ENCODE peak calls at places on chromosomes 11 and 22, in six cellular contexts. One of them, this sample, is unnamed.

GRCh38 chr11:10688401-10688800 is 5.2 kb downstream of the IRAG1 start:
- DNase-seq in left lung: no peak
- DNase-seq in astrocyte of the spinal cord: peak; percentile 18
- DNase-seq in HCT116: peak; percentile 45
- DNase-seq in MM.1S: no peak
- DNase-seq in PC-9: no peak
- DNase-seq in this sample: no peak

GRCh38 chr11:36744375-36745168 is 146.5 kb upstream of the RAG2 start:
- DNase-seq in left lung: peak; percentile 81
- DNase-seq in astrocyte of the spinal cord: peak; percentile 60
- DNase-seq in HCT116: peak; percentile 46
- DNase-seq in MM.1S: peak; percentile 52
- DNase-seq in PC-9: peak; percentile 30
- DNase-seq in this sample: peak; percentile 37

GRCh38 chr11:35992551-35992950 is 48.7 kb downstream of the LDLRAD3 start:
- DNase-seq in left lung: no peak
- DNase-seq in astrocyte of the spinal cord: no peak
- DNase-seq in HCT116: no peak
- DNase-seq in MM.1S: no peak
- DNase-seq in PC-9: no peak
- DNase-seq in this sample: no peak

GRCh38 chr22:48565901-48566501 is 1261.7 kb downstream of the BRD1 start:
- DNase-seq in left lung: no peak
- DNase-seq in astrocyte of the spinal cord: no peak
- DNase-seq in HCT116: no peak
- DNase-seq in MM.1S: no peak
- DNase-seq in PC-9: no peak
- DNase-seq in this sample: no peak

GRCh38 chr22:46108564-46109473 is 41.5 kb upstream of the PPARA start:
- DNase-seq in left lung: no peak
- DNase-seq in astrocyte of the spinal cord: no peak
- DNase-seq in HCT116: no peak
- DNase-seq in MM.1S: no peak
- DNase-seq in PC-9: no peak
- DNase-seq in this sample: no peak

GRCh38 chr22:42937164-42937854 is 77.6 kb downstream of the PACSIN2 start:
- DNase-seq in left lung: peak; percentile 84
- DNase-seq in astrocyte of the spinal cord: peak; percentile 84
- DNase-seq in HCT116: peak; percentile 56
- DNase-seq in MM.1S: peak; percentile 58
- DNase-seq in PC-9: peak; percentile 68
- DNase-seq in this sample: peak; percentile 68

GRCh38 chr11:57318178-57318577 is 6.6 kb downstream of the TNKS1BP1 start:
- DNase-seq in left lung: no peak
- DNase-seq in astrocyte of the spinal cord: no peak
- DNase-seq in HCT116: no peak
- DNase-seq in MM.1S: no peak
- DNase-seq in PC-9: no peak
- DNase-seq in this sample: no peak

GRCh38 chr11:2376751-2377451 is at the start of gene CD81:
- DNase-seq in left lung: peak; percentile 85
- DNase-seq in astrocyte of the spinal cord: no peak
- DNase-seq in HCT116: no peak
- DNase-seq in MM.1S: no peak
- DNase-seq in PC-9: peak; percentile 18
- DNase-seq in this sample: peak; percentile 94

GRCh38 chr11:65489061-65489705 is 9.7 kb upstream of the MALAT1 start:
- DNase-seq in left lung: no peak
- DNase-seq in astrocyte of the spinal cord: peak; percentile 89
- DNase-seq in HCT116: no peak
- DNase-seq in MM.1S: no peak
- DNase-seq in PC-9: peak; percentile 84
- DNase-seq in this sample: no peak

GRCh38 chr11:78176605-78177141 is 11.8 kb downstream of the KCTD21 start:
- DNase-seq in left lung: no peak
- DNase-seq in astrocyte of the spinal cord: no peak
- DNase-seq in HCT116: no peak
- DNase-seq in MM.1S: no peak
- DNase-seq in PC-9: no peak
- DNase-seq in this sample: no peak

GRCh38 chr11:62926669-62927455 is 5.7 kb upstream of the CHRM1 start:
- DNase-seq in left lung: no peak
- DNase-seq in astrocyte of the spinal cord: no peak
- DNase-seq in HCT116: no peak
- DNase-seq in MM.1S: no peak
- DNase-seq in PC-9: no peak
- DNase-seq in this sample: no peak

GRCh38 chr11:9214765-9215164 is 50.4 kb downstream of the DENND5A start:
- DNase-seq in left lung: no peak
- DNase-seq in astrocyte of the spinal cord: peak; percentile 58
- DNase-seq in HCT116: peak; percentile 18
- DNase-seq in MM.1S: no peak
- DNase-seq in PC-9: no peak
- DNase-seq in this sample: no peak

GRCh38 chr22:17705565-17706450 is 67.3 kb downstream of the BCL2L13 start:
- DNase-seq in left lung: no peak
- DNase-seq in astrocyte of the spinal cord: no peak
- DNase-seq in HCT116: no peak
- DNase-seq in MM.1S: no peak
- DNase-seq in PC-9: no peak
- DNase-seq in this sample: no peak

GRCh38 chr22:23176645-23177027 is 3.7 kb upstream of the BCR start:
- DNase-seq in left lung: no peak
- DNase-seq in astrocyte of the spinal cord: no peak
- DNase-seq in HCT116: no peak
- DNase-seq in MM.1S: peak; percentile 84
- DNase-seq in PC-9: no peak
- DNase-seq in this sample: no peak

GRCh38 chr11:126115820-126116319 is 53.2 kb upstream of the CDON start:
- DNase-seq in left lung: peak; percentile 80
- DNase-seq in astrocyte of the spinal cord: peak; percentile 78
- DNase-seq in HCT116: peak; percentile 7
- DNase-seq in MM.1S: no peak
- DNase-seq in PC-9: peak; percentile 43
- DNase-seq in this sample: no peak

GRCh38 chr11:60950933-60951610 is 904 bp downstream of the SLC15A3 start:
- DNase-seq in left lung: peak; percentile 90
- DNase-seq in astrocyte of the spinal cord: no peak
- DNase-seq in HCT116: no peak
- DNase-seq in MM.1S: no peak
- DNase-seq in PC-9: no peak
- DNase-seq in this sample: peak; percentile 47

GRCh38 chr11:59755701-59756495 is 722 bp downstream of the STX3 start:
- DNase-seq in left lung: peak; percentile 94
- DNase-seq in astrocyte of the spinal cord: peak; percentile 67
- DNase-seq in HCT116: peak; percentile 27
- DNase-seq in MM.1S: peak; percentile 15
- DNase-seq in PC-9: peak; percentile 88
- DNase-seq in this sample: peak; percentile 36

GRCh38 chr11:64583296-64584262 is 7.4 kb upstream of the SLC22A12 start:
- DNase-seq in left lung: peak; percentile 56
- DNase-seq in astrocyte of the spinal cord: no peak
- DNase-seq in HCT116: no peak
- DNase-seq in MM.1S: no peak
- DNase-seq in PC-9: peak; percentile 71
- DNase-seq in this sample: no peak

GRCh38 chr22:23218867-23219251 is 38.5 kb downstream of the BCR start:
- DNase-seq in left lung: peak; percentile 96
- DNase-seq in astrocyte of the spinal cord: peak; percentile 71
- DNase-seq in HCT116: no peak
- DNase-seq in MM.1S: no peak
- DNase-seq in PC-9: peak; percentile 57
- DNase-seq in this sample: no peak

GRCh38 chr11:80993561-80993960 is 1552.7 kb upstream of the TENM4 start:
- DNase-seq in left lung: no peak
- DNase-seq in astrocyte of the spinal cord: peak; percentile 22
- DNase-seq in HCT116: no peak
- DNase-seq in MM.1S: no peak
- DNase-seq in PC-9: no peak
- DNase-seq in this sample: no peak

GRCh38 chr22:19035474-19036228 is 86.6 kb downstream of the DGCR2 start:
- DNase-seq in left lung: peak; percentile 50
- DNase-seq in astrocyte of the spinal cord: no peak
- DNase-seq in HCT116: no peak
- DNase-seq in MM.1S: no peak
- DNase-seq in PC-9: no peak
- DNase-seq in this sample: no peak
- TF ChIP-seq CTCF in left lung: no peak
- TF ChIP-seq CTCF in astrocyte of the spinal cord: peak; percentile 23
- TF ChIP-seq CTCF in HCT116: no peak
- TF ChIP-seq CTCF in MM.1S: no peak
- TF ChIP-seq CTCF in PC-9: no peak
- TF ChIP-seq CTCF in this sample: no peak

GRCh38 chr22:24543679-24544243 is 11.2 kb downstream of the GUCD1 start:
- DNase-seq in left lung: no peak
- DNase-seq in astrocyte of the spinal cord: no peak
- DNase-seq in HCT116: no peak
- DNase-seq in MM.1S: no peak
- DNase-seq in PC-9: no peak
- DNase-seq in this sample: no peak

GRCh38 chr22:24540470-24540869 is 14.5 kb downstream of the GUCD1 start:
- DNase-seq in left lung: no peak
- DNase-seq in astrocyte of the spinal cord: no peak
- DNase-seq in HCT116: no peak
- DNase-seq in MM.1S: no peak
- DNase-seq in PC-9: no peak
- DNase-seq in this sample: no peak

GRCh38 chr22:24541681-24542515 is 13.0 kb downstream of the GUCD1 start:
- DNase-seq in left lung: no peak
- DNase-seq in astrocyte of the spinal cord: no peak
- DNase-seq in HCT116: no peak
- DNase-seq in MM.1S: no peak
- DNase-seq in PC-9: no peak
- DNase-seq in this sample: no peak

GRCh38 chr22:24542641-24543040 is 12.3 kb downstream of the GUCD1 start:
- DNase-seq in left lung: peak; percentile 85
- DNase-seq in astrocyte of the spinal cord: no peak
- DNase-seq in HCT116: no peak
- DNase-seq in MM.1S: no peak
- DNase-seq in PC-9: no peak
- DNase-seq in this sample: no peak

DNA sequence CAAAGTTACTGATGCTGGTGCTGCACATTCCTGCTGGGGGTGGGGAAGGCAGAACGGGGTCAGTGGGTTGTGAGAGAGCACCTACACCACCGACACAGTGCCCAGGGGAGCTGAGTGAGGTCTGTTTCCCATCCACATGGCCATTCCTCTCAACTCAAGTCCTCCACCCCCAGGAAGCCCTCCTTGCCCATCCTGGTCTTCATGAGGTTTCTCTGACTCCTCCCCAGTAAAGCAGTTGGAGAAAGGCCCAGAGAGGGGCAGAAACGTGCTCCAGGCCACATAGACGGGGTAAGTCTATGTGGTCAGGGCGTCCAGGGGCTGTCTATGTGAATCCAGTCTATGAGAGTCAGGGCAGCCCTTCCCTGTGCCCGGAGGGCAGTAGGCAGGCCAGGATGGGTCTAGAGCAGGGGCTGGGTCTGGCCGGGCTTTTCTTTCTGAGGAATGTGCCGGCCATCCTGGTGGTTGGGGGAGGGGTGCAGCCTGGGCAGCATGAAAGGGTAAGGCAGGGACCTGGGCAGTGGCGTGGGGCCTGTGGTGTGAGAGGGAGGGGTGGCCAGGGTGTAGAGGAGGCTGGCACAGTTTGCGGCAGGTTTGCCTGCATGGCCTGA is 11.8 kb downstream of the GUCD1 start:
- DNase-seq in left lung: no peak
- DNase-seq in astrocyte of the spinal cord: no peak
- DNase-seq in HCT116: no peak
- DNase-seq in MM.1S: no peak
- DNase-seq in PC-9: no peak
- DNase-seq in this sample: no peak
- TF ChIP-seq CTCF in left lung: no peak
- TF ChIP-seq CTCF in astrocyte of the spinal cord: no peak
- TF ChIP-seq CTCF in HCT116: no peak
- TF ChIP-seq CTCF in MM.1S: no peak
- TF ChIP-seq CTCF in PC-9: no peak
- TF ChIP-seq CTCF in this sample: no peak

GRCh38 chr11:47617417-47617809 is 23.2 kb upstream of the C1QTNF4 start:
- DNase-seq in left lung: no peak
- DNase-seq in astrocyte of the spinal cord: peak; percentile 68
- DNase-seq in HCT116: no peak
- DNase-seq in MM.1S: peak; percentile 32
- DNase-seq in PC-9: no peak
- DNase-seq in this sample: no peak
- TF ChIP-seq CTCF in left lung: no peak
- TF ChIP-seq CTCF in astrocyte of the spinal cord: no peak
- TF ChIP-seq CTCF in HCT116: no peak
- TF ChIP-seq CTCF in MM.1S: no peak
- TF ChIP-seq CTCF in PC-9: peak; percentile 4
- TF ChIP-seq CTCF in this sample: no peak

GRCh38 chr11:20595101-20595500 is 4.3 kb upstream of the SLC6A5 start:
- DNase-seq in left lung: no peak
- DNase-seq in astrocyte of the spinal cord: no peak
- DNase-seq in HCT116: no peak
- DNase-seq in MM.1S: no peak
- DNase-seq in PC-9: no peak
- DNase-seq in this sample: no peak

GRCh38 chr11:20596629-20597129 is 2.7 kb upstream of the SLC6A5 start:
- DNase-seq in left lung: no peak
- DNase-seq in astrocyte of the spinal cord: no peak
- DNase-seq in HCT116: no peak
- DNase-seq in MM.1S: no peak
- DNase-seq in PC-9: no peak
- DNase-seq in this sample: no peak

GRCh38 chr11:20597924-20598484 is 1.4 kb upstream of the SLC6A5 start:
- DNase-seq in left lung: no peak
- DNase-seq in astrocyte of the spinal cord: no peak
- DNase-seq in HCT116: no peak
- DNase-seq in MM.1S: no peak
- DNase-seq in PC-9: no peak
- DNase-seq in this sample: no peak

GRCh38 chr11:20598487-20598886 is 921 bp upstream of the SLC6A5 start:
- DNase-seq in left lung: no peak
- DNase-seq in astrocyte of the spinal cord: no peak
- DNase-seq in HCT116: no peak
- DNase-seq in MM.1S: no peak
- DNase-seq in PC-9: no peak
- DNase-seq in this sample: no peak

DNA sequence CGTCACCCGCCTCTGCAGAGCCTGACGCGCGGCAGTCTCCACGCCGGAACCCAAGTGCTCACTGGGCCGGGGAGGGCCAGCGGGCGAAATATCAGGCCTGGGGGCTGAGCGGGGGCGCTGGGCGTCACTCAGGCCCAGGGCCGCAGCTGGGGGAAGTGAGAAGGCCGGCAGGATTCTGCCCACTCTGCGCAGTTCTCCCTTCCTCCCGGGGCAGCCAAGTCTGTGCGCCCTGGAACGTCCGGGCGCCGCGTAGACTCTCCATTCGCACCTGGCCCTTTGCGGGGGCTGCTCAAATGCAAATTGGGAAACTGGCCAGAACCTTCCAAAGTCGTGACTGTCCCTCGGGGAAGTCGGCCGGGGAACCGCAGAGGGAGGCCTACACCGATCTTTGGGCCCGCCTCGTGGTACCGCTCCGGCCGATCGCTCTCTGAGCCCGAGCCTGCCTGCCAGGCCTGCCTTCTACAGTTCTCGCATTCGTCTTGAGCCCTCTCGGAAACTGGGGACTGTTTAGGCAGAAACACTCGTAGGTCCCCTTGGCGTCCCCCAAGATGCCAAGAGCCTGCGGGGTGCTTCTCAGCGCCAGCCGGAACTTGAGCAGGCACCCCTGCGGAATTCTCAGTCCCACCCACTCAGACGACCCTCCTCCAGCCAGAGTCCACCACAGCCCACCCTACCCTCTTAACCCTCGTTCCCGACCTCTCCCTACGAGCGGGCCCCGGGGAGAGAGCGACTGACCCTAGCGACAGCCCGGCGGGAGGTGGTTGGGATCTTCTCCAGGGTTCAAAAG is 2.1 kb upstream of the SLC6A5 start:
- DNase-seq in left lung: no peak
- DNase-seq in astrocyte of the spinal cord: no peak
- DNase-seq in HCT116: no peak
- DNase-seq in MM.1S: no peak
- DNase-seq in PC-9: no peak
- DNase-seq in this sample: no peak
- TF ChIP-seq CTCF in left lung: no peak
- TF ChIP-seq CTCF in astrocyte of the spinal cord: no peak
- TF ChIP-seq CTCF in HCT116: no peak
- TF ChIP-seq CTCF in MM.1S: no peak
- TF ChIP-seq CTCF in PC-9: no peak
- TF ChIP-seq CTCF in this sample: no peak

This sample was measured in GM13976.